ENCODE peak calls at places on chromosomes 11 and 22, in six cellular contexts. Y is fibroblast of lung, F is esophagus muscularis mucosa, N is BE2C, E is PC-3, P is transverse colon. C is an unnamed sample.

GRCh38 chr11:92886243-92886905 is 83.1 kb upstream of the MTNR1B start:
- DNase-seq in Y (peak), P (peak), N (peak), F (no peak), E (peak), C (peak)

GRCh38 chr11:130369713-130370112 is 55.0 kb upstream of the ZBTB44 start:
- DNase-seq in Y (no peak), P (no peak), N (no peak), F (peak), E (no peak), C (no peak)

GRCh38 chr11:3905080-3905953 is 49.9 kb downstream of the STIM1 start:
- DNase-seq in P (peak), F (no peak), N (no peak), E (peak), Y (peak), C (peak)

GRCh38 chr11:79122759-79123158 is 318.1 kb downstream of the TENM4 start:
- DNase-seq in Y (no peak), P (no peak), N (no peak), E (peak), F (peak), C (no peak)

GRCh38 chr11:38791346-38791961 is 2193.4 kb upstream of the RAG2 start:
- DNase-seq in F (no peak), Y (peak), E (peak), P (no peak), N (peak), C (peak)

GRCh38 chr11:109222730-109223129 is 199.3 kb upstream of the C11orf87 start:
- DNase-seq in E (no peak), Y (no peak), P (no peak), N (no peak), F (no peak), C (no peak)

GRCh38 chr11:75334976-75335375 is 16.5 kb downstream of the ARRB1 start:
- DNase-seq in N (no peak), P (no peak), E (no peak), F (no peak), Y (no peak), C (no peak)

GRCh38 chr11:57798905-57799559 is 37.4 kb downstream of the CTNND1 start:
- DNase-seq in E (peak), N (peak), Y (peak), P (peak), F (no peak), C (no peak)

GRCh38 chr11:102551188-102551781 is 20.7 kb upstream of the MMP7 start:
- DNase-seq in P (no peak), F (no peak), E (no peak), Y (no peak), N (no peak), C (no peak)

DNA sequence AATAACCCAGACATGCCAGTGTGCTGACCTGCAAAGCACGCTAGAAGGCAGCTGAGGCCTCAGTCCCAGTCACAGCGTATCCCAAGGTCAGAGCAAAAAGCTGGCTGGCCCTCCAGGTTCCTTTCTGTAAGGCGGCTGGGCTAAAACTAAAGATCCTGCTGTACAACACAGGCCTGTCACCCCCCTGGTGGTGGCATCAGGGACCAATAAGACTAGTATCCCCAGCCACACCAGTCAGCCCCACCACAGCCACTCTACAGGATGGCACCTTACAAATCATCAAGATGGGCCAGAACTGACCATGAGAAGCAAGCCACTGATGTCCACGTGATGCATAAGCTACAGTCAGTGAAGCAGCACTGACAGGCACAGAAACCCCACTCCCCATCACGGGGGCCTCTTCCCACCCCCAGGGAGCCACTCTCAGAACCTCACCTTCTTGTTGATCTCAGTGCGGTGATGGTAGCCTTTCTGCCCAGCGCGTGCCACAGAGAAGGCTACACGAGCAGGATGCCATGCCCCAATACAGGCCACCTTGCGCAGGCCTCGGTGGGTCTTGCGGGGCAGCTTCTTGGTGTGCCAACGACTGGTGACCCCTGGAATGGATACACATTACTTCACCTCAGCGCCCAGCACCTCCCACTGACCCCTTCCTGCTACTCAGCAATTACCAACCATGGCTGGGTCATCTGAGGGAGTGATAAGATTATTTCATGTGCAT is 5.0 kb downstream of the RPL3 start:
- DNase-seq in P (no peak), F (no peak), E (no peak), N (peak), Y (no peak), C (no peak)
- TF ChIP-seq CTCF in P (no peak), F (no peak), E (peak), N (peak), Y (peak), C (no peak)

GRCh38 chr22:39681038-39681861 is 110.7 kb downstream of the CACNA1I start:
- DNase-seq in Y (no peak), P (no peak), F (no peak), N (no peak), E (no peak), C (no peak)

GRCh38 chr22:39685336-39686177 is 115.0 kb downstream of the CACNA1I start:
- DNase-seq in N (no peak), P (no peak), F (no peak), Y (no peak), E (no peak), C (no peak)

GRCh38 chr22:39682994-39683393 is 112.4 kb downstream of the CACNA1I start:
- DNase-seq in F (no peak), P (no peak), N (no peak), Y (no peak), E (no peak), C (no peak)

GRCh38 chr22:39684702-39685281 is 114.2 kb downstream of the CACNA1I start:
- DNase-seq in E (peak), N (no peak), Y (no peak), F (no peak), P (no peak), C (no peak)

DNA sequence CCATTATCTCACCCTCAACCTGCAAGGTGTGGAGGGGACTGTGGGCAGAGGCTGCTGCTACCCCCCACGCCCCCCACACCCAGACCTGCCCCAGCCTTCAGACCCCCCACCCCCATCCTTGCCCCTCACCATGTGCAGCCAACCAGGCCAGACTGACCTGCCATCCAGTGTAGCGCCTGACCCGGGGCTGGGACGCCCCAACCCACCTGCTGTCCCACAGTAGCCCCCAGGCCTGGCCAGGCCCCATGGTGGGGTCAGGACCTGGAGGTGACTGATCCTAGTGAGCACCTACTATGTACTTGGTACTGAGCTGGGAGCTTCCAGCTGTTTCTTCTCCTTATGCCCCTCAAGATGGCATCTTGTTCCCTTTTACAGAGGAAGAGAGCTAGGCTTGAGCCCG is 113.1 kb downstream of the CACNA1I start:
- DNase-seq in Y (no peak), E (no peak), F (no peak), P (no peak), N (no peak), C (no peak)
- TF ChIP-seq CTCF in Y (no peak), E (no peak), F (no peak), P (no peak), N (no peak), C (no peak)

GRCh38 chr11:64124147-64124546 is 41.8 kb downstream of the MACROD1 start:
- DNase-seq in F (no peak), Y (no peak), E (peak), N (peak), P (no peak), C (no peak)
- TF ChIP-seq CTCF in F (no peak), Y (no peak), E (no peak), N (peak), P (no peak), C (no peak)

DNA sequence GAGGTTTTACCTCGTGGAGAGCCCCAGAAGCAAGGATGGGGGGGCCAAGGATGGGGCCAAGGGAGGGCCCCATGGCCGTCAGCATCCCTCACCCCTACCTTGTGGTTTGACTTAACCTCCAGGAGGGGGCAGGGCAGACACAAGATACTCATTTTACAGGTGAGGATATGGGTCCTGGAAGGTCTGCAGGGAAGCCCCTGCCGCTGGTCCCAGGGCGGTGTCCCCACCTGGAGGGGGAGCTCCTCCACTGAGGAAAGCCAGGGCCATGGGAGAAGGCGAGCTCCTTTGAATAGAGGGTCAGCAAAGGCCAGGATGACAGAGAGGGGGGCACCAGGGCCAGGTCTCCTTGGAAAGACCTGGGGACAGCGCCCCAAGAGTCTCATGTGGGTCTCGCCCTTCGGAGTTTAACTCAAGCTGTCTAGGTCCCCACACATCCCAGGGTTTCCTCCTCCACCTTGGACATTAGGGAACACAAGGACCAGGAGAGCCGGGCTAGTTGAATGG is 5.9 kb upstream of the ADORA2A start:
- DNase-seq in N (no peak), Y (no peak), E (peak), F (no peak), P (no peak), C (peak)
- TF ChIP-seq CTCF in N (peak), Y (no peak), E (peak), F (no peak), P (peak), C (peak)

C was measured in GM13976.